ENCODE peak calls at places on chromosomes 4 and X, in six cellular contexts. One of them, this sample, is unnamed.

GRCh38 chr4:81651500-81651899 is 179.8 kb upstream of the RASGEF1B start:
- DNase-seq in uterus: no peak
- DNase-seq in AG04450: no peak
- DNase-seq in left lung: no peak
- DNase-seq in endothelial cell: no peak
- DNase-seq in epithelial cell of esophagus: peak
- DNase-seq in this sample: no peak

GRCh38 chr4:26088433-26088928 is 174.5 kb downstream of the SMIM20 start:
- DNase-seq in left lung: no peak
- DNase-seq in endothelial cell: no peak
- DNase-seq in AG04450: peak
- DNase-seq in epithelial cell of esophagus: peak
- DNase-seq in uterus: no peak
- DNase-seq in this sample: no peak

GRCh38 chrX:104193485-104193884 is 27.2 kb downstream of the FAM199X start:
- DNase-seq in AG04450: no peak
- DNase-seq in left lung: no peak
- DNase-seq in endothelial cell: no peak
- DNase-seq in uterus: no peak
- DNase-seq in epithelial cell of esophagus: peak
- DNase-seq in this sample: no peak

GRCh38 chr4:159451006-159451405 is 348.1 kb downstream of the RAPGEF2 start:
- DNase-seq in AG04450: no peak
- DNase-seq in uterus: no peak
- DNase-seq in endothelial cell: no peak
- DNase-seq in left lung: no peak
- DNase-seq in epithelial cell of esophagus: peak
- DNase-seq in this sample: no peak

GRCh38 chr4:74055096-74055495 is 16.6 kb upstream of the CXCL3 start:
- DNase-seq in left lung: no peak
- DNase-seq in AG04450: no peak
- DNase-seq in epithelial cell of esophagus: no peak
- DNase-seq in endothelial cell: no peak
- DNase-seq in uterus: no peak
- DNase-seq in this sample: no peak

GRCh38 chrX:19810809-19811208 is 76.6 kb downstream of the SH3KBP1 start:
- DNase-seq in left lung: no peak
- DNase-seq in AG04450: no peak
- DNase-seq in epithelial cell of esophagus: no peak
- DNase-seq in uterus: no peak
- DNase-seq in endothelial cell: no peak
- DNase-seq in this sample: no peak

GRCh38 chr4:108311313-108311712 is 142.6 kb upstream of the LEF1 start:
- DNase-seq in AG04450: no peak
- DNase-seq in uterus: no peak
- DNase-seq in endothelial cell: no peak
- DNase-seq in epithelial cell of esophagus: no peak
- DNase-seq in left lung: no peak
- DNase-seq in this sample: no peak

GRCh38 chr4:104489731-104490095 is 5.0 kb downstream of the CXXC4 start:
- DNase-seq in AG04450: no peak
- DNase-seq in left lung: no peak
- DNase-seq in uterus: no peak
- DNase-seq in endothelial cell: no peak
- DNase-seq in epithelial cell of esophagus: no peak
- DNase-seq in this sample: no peak

GRCh38 chrX:140524556-140524955 is 19.7 kb upstream of the SOX3 start:
- DNase-seq in AG04450: no peak
- DNase-seq in endothelial cell: no peak
- DNase-seq in left lung: no peak
- DNase-seq in uterus: no peak
- DNase-seq in epithelial cell of esophagus: peak
- DNase-seq in this sample: no peak

GRCh38 chr4:183471960-183472708 is 27.7 kb downstream of the CDKN2AIP start:
- DNase-seq in epithelial cell of esophagus: peak
- DNase-seq in AG04450: peak
- DNase-seq in left lung: peak
- DNase-seq in endothelial cell: peak
- DNase-seq in uterus: peak
- DNase-seq in this sample: peak

GRCh38 chr4:76581276-76581675 is 146.2 kb downstream of the SHROOM3 start:
- DNase-seq in epithelial cell of esophagus: no peak
- DNase-seq in endothelial cell: no peak
- DNase-seq in AG04450: no peak
- DNase-seq in uterus: no peak
- DNase-seq in left lung: no peak
- DNase-seq in this sample: no peak

GRCh38 chr4:3122081-3122563 is 47.6 kb downstream of the HTT start:
- DNase-seq in left lung: no peak
- DNase-seq in epithelial cell of esophagus: no peak
- DNase-seq in AG04450: no peak
- DNase-seq in endothelial cell: peak
- DNase-seq in uterus: no peak
- DNase-seq in this sample: no peak

GRCh38 chrX:16990839-16991238 is 44.4 kb downstream of the REPS2 start:
- DNase-seq in endothelial cell: no peak
- DNase-seq in left lung: no peak
- DNase-seq in uterus: no peak
- DNase-seq in epithelial cell of esophagus: no peak
- DNase-seq in AG04450: no peak
- DNase-seq in this sample: no peak

GRCh38 chrX:84320023-84320422 is 132.0 kb upstream of the RPS6KA6 start:
- DNase-seq in left lung: no peak
- DNase-seq in endothelial cell: no peak
- DNase-seq in epithelial cell of esophagus: no peak
- DNase-seq in uterus: no peak
- DNase-seq in AG04450: no peak
- DNase-seq in this sample: no peak

GRCh38 chr4:114019276-114019971 is 40.0 kb upstream of the ARSJ start:
- DNase-seq in uterus: no peak
- DNase-seq in AG04450: no peak
- DNase-seq in epithelial cell of esophagus: peak
- DNase-seq in left lung: no peak
- DNase-seq in endothelial cell: no peak
- DNase-seq in this sample: no peak

DNA sequence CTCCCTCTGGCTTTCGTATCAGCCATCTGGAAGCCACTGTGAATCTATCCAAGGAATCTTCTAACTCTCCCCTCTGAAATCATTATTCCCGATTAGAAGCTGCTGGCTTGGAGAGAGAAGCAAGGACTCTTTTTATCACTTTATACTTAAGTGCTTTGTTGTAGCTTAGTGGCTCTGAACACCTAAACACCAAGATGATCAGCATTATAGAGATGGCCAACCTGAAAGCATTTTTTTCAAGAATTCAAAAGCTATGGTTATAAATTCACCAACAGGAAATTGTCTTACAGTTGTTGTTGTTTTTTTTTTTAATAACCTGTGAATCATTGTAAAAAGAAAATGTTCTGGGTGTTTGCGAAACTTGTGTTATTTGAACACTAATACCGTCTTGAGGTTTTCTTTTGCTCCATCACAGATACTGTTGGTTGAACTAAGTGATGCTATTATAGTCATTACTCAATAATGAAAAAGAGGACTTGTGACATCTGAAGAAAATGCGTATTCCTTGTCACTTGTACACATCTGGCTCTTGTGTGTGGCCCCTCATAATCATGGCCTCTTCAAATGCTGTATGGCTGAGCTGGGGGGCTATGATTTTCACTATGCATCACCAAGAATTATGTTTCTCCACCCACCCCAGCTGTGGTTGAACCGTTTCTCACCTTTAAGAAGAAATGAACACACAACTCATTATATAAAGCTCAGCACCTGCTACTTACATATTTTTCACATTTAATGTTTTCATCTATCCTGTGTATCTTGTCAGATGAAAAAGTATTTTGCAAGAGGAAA is 11.8 kb upstream of the SMIM43 start:
- DNase-seq in endothelial cell: no peak
- DNase-seq in uterus: no peak
- DNase-seq in left lung: no peak
- DNase-seq in epithelial cell of esophagus: no peak
- DNase-seq in AG04450: no peak
- DNase-seq in this sample: no peak
- TF ChIP-seq CTCF in endothelial cell: no peak
- TF ChIP-seq CTCF in uterus: no peak
- TF ChIP-seq CTCF in left lung: no peak
- TF ChIP-seq CTCF in epithelial cell of esophagus: no peak
- TF ChIP-seq CTCF in AG04450: no peak
- TF ChIP-seq CTCF in this sample: no peak

GRCh38 chrX:155577682-155578081 is 35.1 kb downstream of the TMLHE start:
- DNase-seq in epithelial cell of esophagus: no peak
- DNase-seq in AG04450: no peak
- DNase-seq in left lung: no peak
- DNase-seq in uterus: no peak
- DNase-seq in endothelial cell: no peak
- DNase-seq in this sample: no peak
- TF ChIP-seq CTCF in epithelial cell of esophagus: no peak
- TF ChIP-seq CTCF in AG04450: no peak
- TF ChIP-seq CTCF in left lung: no peak
- TF ChIP-seq CTCF in uterus: no peak
- TF ChIP-seq CTCF in endothelial cell: no peak
- TF ChIP-seq CTCF in this sample: no peak

GRCh38 chr4:86791126-86791525 is 58.1 kb downstream of the SLC10A6 start:
- DNase-seq in AG04450: no peak
- DNase-seq in uterus: no peak
- DNase-seq in epithelial cell of esophagus: no peak
- DNase-seq in endothelial cell: peak
- DNase-seq in left lung: no peak
- DNase-seq in this sample: no peak
- TF ChIP-seq CTCF in AG04450: no peak
- TF ChIP-seq CTCF in uterus: no peak
- TF ChIP-seq CTCF in epithelial cell of esophagus: no peak
- TF ChIP-seq CTCF in endothelial cell: no peak
- TF ChIP-seq CTCF in left lung: no peak
- TF ChIP-seq CTCF in this sample: no peak

DNA sequence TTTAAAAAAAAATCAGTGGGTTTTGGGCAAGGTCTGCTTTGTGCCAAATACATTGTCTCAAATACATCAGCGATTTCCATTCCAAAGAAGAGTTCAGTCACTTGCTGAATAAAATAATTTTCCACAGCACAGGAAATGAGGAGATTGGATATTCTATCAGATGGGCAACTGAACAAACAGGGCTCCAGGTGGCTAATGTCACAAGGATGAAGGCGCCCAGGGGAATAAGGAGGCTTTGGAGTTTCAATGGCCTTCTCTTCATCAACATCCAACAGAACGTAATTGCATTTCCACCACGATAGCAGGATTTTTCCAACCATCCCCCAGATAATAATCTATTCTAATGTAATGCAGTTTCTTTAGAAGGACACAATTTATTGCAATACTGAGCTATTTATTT is 104.6 kb upstream of the KLHL13 start:
- DNase-seq in endothelial cell: no peak
- DNase-seq in left lung: no peak
- DNase-seq in AG04450: no peak
- DNase-seq in uterus: no peak
- DNase-seq in epithelial cell of esophagus: no peak
- DNase-seq in this sample: no peak
- TF ChIP-seq CTCF in endothelial cell: no peak
- TF ChIP-seq CTCF in left lung: no peak
- TF ChIP-seq CTCF in AG04450: no peak
- TF ChIP-seq CTCF in uterus: no peak
- TF ChIP-seq CTCF in epithelial cell of esophagus: no peak
- TF ChIP-seq CTCF in this sample: no peak

GRCh38 chr4:125432078-125432477 is 117.3 kb downstream of the FAT4 start:
- DNase-seq in left lung: no peak
- DNase-seq in epithelial cell of esophagus: peak
- DNase-seq in AG04450: no peak
- DNase-seq in endothelial cell: peak
- DNase-seq in uterus: no peak
- DNase-seq in this sample: no peak
- TF ChIP-seq CTCF in left lung: no peak
- TF ChIP-seq CTCF in epithelial cell of esophagus: no peak
- TF ChIP-seq CTCF in AG04450: peak
- TF ChIP-seq CTCF in endothelial cell: no peak
- TF ChIP-seq CTCF in uterus: no peak
- TF ChIP-seq CTCF in this sample: no peak

GRCh38 chr4:138500869-138501268 is 258.7 kb upstream of the SLC7A11 start:
- DNase-seq in epithelial cell of esophagus: no peak
- DNase-seq in uterus: no peak
- DNase-seq in left lung: no peak
- DNase-seq in endothelial cell: no peak
- DNase-seq in AG04450: no peak
- DNase-seq in this sample: no peak

GRCh38 chr4:138499627-138500026 is 257.5 kb upstream of the SLC7A11 start:
- DNase-seq in left lung: no peak
- DNase-seq in epithelial cell of esophagus: no peak
- DNase-seq in uterus: no peak
- DNase-seq in endothelial cell: no peak
- DNase-seq in AG04450: no peak
- DNase-seq in this sample: no peak

GRCh38 chr4:138492178-138492577 is 250.0 kb upstream of the SLC7A11 start:
- DNase-seq in uterus: no peak
- DNase-seq in endothelial cell: no peak
- DNase-seq in epithelial cell of esophagus: no peak
- DNase-seq in left lung: no peak
- DNase-seq in AG04450: no peak
- DNase-seq in this sample: no peak

GRCh38 chr4:138494931-138495330 is 252.8 kb upstream of the SLC7A11 start:
- DNase-seq in endothelial cell: peak
- DNase-seq in uterus: no peak
- DNase-seq in left lung: no peak
- DNase-seq in epithelial cell of esophagus: peak
- DNase-seq in AG04450: no peak
- DNase-seq in this sample: no peak
- TF ChIP-seq CTCF in endothelial cell: no peak
- TF ChIP-seq CTCF in uterus: no peak
- TF ChIP-seq CTCF in left lung: no peak
- TF ChIP-seq CTCF in epithelial cell of esophagus: peak
- TF ChIP-seq CTCF in AG04450: no peak
- TF ChIP-seq CTCF in this sample: no peak

GRCh38 chrX:15242899-15243555 is 26.9 kb downstream of the ASB9 start:
- DNase-seq in left lung: no peak
- DNase-seq in AG04450: peak
- DNase-seq in uterus: no peak
- DNase-seq in epithelial cell of esophagus: peak
- DNase-seq in endothelial cell: peak
- DNase-seq in this sample: peak
- TF ChIP-seq CTCF in left lung: peak
- TF ChIP-seq CTCF in AG04450: peak
- TF ChIP-seq CTCF in uterus: peak
- TF ChIP-seq CTCF in epithelial cell of esophagus: peak
- TF ChIP-seq CTCF in endothelial cell: no peak
- TF ChIP-seq CTCF in this sample: peak

GRCh38 chr4:166502660-166503059 is 629.6 kb downstream of the TLL1 start:
- DNase-seq in uterus: no peak
- DNase-seq in AG04450: no peak
- DNase-seq in left lung: peak
- DNase-seq in epithelial cell of esophagus: no peak
- DNase-seq in endothelial cell: no peak
- DNase-seq in this sample: no peak

GRCh38 chr4:166506051-166506450 is 633.0 kb downstream of the TLL1 start:
- DNase-seq in uterus: no peak
- DNase-seq in endothelial cell: no peak
- DNase-seq in left lung: no peak
- DNase-seq in AG04450: no peak
- DNase-seq in epithelial cell of esophagus: no peak
- DNase-seq in this sample: no peak

GRCh38 chr4:166498541-166498940 is 625.5 kb downstream of the TLL1 start:
- DNase-seq in endothelial cell: no peak
- DNase-seq in epithelial cell of esophagus: no peak
- DNase-seq in AG04450: no peak
- DNase-seq in left lung: no peak
- DNase-seq in uterus: no peak
- DNase-seq in this sample: no peak

GRCh38 chr4:166499820-166500219 is 626.8 kb downstream of the TLL1 start:
- DNase-seq in epithelial cell of esophagus: no peak
- DNase-seq in left lung: no peak
- DNase-seq in uterus: no peak
- DNase-seq in AG04450: no peak
- DNase-seq in endothelial cell: no peak
- DNase-seq in this sample: no peak

GRCh38 chr4:166501941-166502382 is 628.9 kb downstream of the TLL1 start:
- DNase-seq in endothelial cell: peak
- DNase-seq in left lung: no peak
- DNase-seq in epithelial cell of esophagus: peak
- DNase-seq in AG04450: no peak
- DNase-seq in uterus: no peak
- DNase-seq in this sample: peak
- TF ChIP-seq CTCF in endothelial cell: no peak
- TF ChIP-seq CTCF in left lung: no peak
- TF ChIP-seq CTCF in epithelial cell of esophagus: peak
- TF ChIP-seq CTCF in AG04450: no peak
- TF ChIP-seq CTCF in uterus: no peak
- TF ChIP-seq CTCF in this sample: peak